ENCODE peak calls at places on chromosome 16, in nine cellular contexts. H is AG08395; F is upper lobe of right lung; N is tibial nerve; J is activated gamma-delta T cell treated with anti-CD3 and anti-CD28 coated beads, Interleukin-2, amount 50 U/mL, for 16 hours; Y is NCI-H2107; T is activated T-cell treated with anti-CD3 and anti-CD28 coated beads for 1 hour; L is HTR-8/SVneo; S is stimulated activated CD8-positive, alpha-beta memory T cell treated with anti-CD3 and anti-CD28 coated beads, Interleukin-12 subunit alpha, Interleukin-12 subunit beta, amount 100 ng/mL, for 4 hours. C is an unnamed sample.

GRCh38 chr16:29738514-29738913 is 7.3 kb downstream of the C16orf54 start:
- DNase-seq in Y (no peak), L (no peak), N (no peak), S (no peak), F (no peak), T (no peak), H (no peak), J (peak), C (no peak)

GRCh38 chr16:48450367-48450766 is 65.2 kb upstream of the SIAH1 start:
- DNase-seq in Y (no peak), S (no peak), N (no peak), L (no peak), T (no peak), H (no peak), J (no peak), F (no peak), C (no peak)

GRCh38 chr16:81137754-81138153 is 41.6 kb upstream of the GCSH start:
- DNase-seq in H (no peak), T (no peak), F (no peak), N (no peak), J (no peak), Y (no peak), L (no peak), S (no peak), C (no peak)

GRCh38 chr16:74726736-74727135 is 26.1 kb upstream of the MLKL start:
- DNase-seq in S (no peak), J (no peak), F (no peak), T (no peak), L (no peak), H (no peak), N (no peak), Y (no peak), C (no peak)

GRCh38 chr16:86975445-86975844 is 341.7 kb downstream of the C16orf95 start:
- DNase-seq in Y (no peak), F (peak), T (no peak), H (peak), N (peak), J (no peak), S (no peak), L (peak), C (no peak)

GRCh38 chr16:76265434-76266045 is 11.7 kb upstream of the CNTNAP4 start:
- DNase-seq in N (no peak), Y (no peak), J (no peak), H (no peak), L (no peak), F (no peak), S (no peak), T (no peak), C (no peak)

GRCh38 chr16:23072084-23072599 is 77.1 kb downstream of the USP31 start:
- DNase-seq in H (peak), N (peak), J (no peak), L (no peak), T (no peak), S (no peak), F (peak), Y (no peak), C (peak)

GRCh38 chr16:84141143-84141670 is 3.8 kb downstream of the HSDL1 start:
- DNase-seq in L (no peak), N (no peak), Y (no peak), F (no peak), S (no peak), T (no peak), J (no peak), H (no peak), C (no peak)

GRCh38 chr16:86621966-86622365 is 43.6 kb downstream of the FOXL1 start:
- DNase-seq in T (no peak), J (no peak), L (no peak), N (no peak), S (no peak), Y (no peak), F (no peak), H (no peak), C (no peak)

GRCh38 chr16:50335198-50335958 is 33.4 kb downstream of the BRD7 start:
- DNase-seq in S (no peak), F (no peak), T (no peak), J (peak), Y (no peak), H (no peak), N (no peak), L (no peak), C (no peak)

GRCh38 chr16:79286646-79287423 is 313.7 kb downstream of the MAF start:
- DNase-seq in S (no peak), H (no peak), J (no peak), N (peak), F (peak), Y (peak), L (no peak), T (peak), C (peak)

C was measured in stomach.